ENCODE peak calls at places on chromosomes 12 and 14, in six cellular contexts. W is GM19239; G is GM04503; L is cerebellum; Z is CD8-positive, alpha-beta memory T cell; V is mucosa of gallbladder. K is an unnamed sample.

GRCh38 chr14:61355892-61356325 is 34.5 kb downstream of the PRKCH start:
- DNase-seq in W (no peak), G (no peak), L (no peak), Z (no peak), V (peak), K (peak)

GRCh38 chr12:121576851-121577391 is 3.9 kb downstream of the KDM2B start:
- DNase-seq in W (no peak), G (peak), L (no peak), Z (no peak), V (no peak), K (no peak)

GRCh38 chr12:91746976-91747375 is 398.7 kb downstream of the BTG1 start:
- DNase-seq in W (no peak), G (no peak), L (no peak), Z (no peak), V (no peak), K (no peak)

GRCh38 chr14:34023824-34024767 is 73.2 kb upstream of the EGLN3 start:
- DNase-seq in W (no peak), G (no peak), L (no peak), Z (no peak), V (no peak), K (no peak)

GRCh38 chr14:35403085-35403396 is 1.5 kb downstream of the NFKBIA start:
- DNase-seq in W (no peak), G (no peak), L (no peak), Z (peak), V (no peak), K (no peak)

GRCh38 chr14:37443461-37443860 is 151.6 kb downstream of the FOXA1 start:
- DNase-seq in W (no peak), G (peak), L (no peak), Z (no peak), V (no peak), K (no peak)

GRCh38 chr14:24237463-24237955 is 4.8 kb downstream of the GMPR2 start:
- DNase-seq in W (no peak), G (no peak), L (no peak), Z (no peak), V (no peak), K (no peak)

GRCh38 chr14:55433880-55434804 is 6.3 kb downstream of the TBPL2 start:
- DNase-seq in W (no peak), G (no peak), L (no peak), Z (no peak), V (no peak), K (no peak)

GRCh38 chr12:4664111-4664510 is 15.2 kb downstream of the NDUFA9 start:
- DNase-seq in W (no peak), G (peak), L (no peak), Z (no peak), V (no peak), K (no peak)

GRCh38 chr14:76011959-76012802 is 26.6 kb downstream of the IFT43 start:
- DNase-seq in W (no peak), G (no peak), L (no peak), Z (no peak), V (peak), K (no peak)

GRCh38 chr12:130879781-130880389 is 8.0 kb downstream of the RAN start:
- DNase-seq in W (no peak), G (no peak), L (no peak), Z (no peak), V (no peak), K (no peak)

GRCh38 chr14:65421201-65421981 is 8.9 kb downstream of the FUT8 start:
- DNase-seq in W (no peak), G (peak), L (no peak), Z (no peak), V (no peak), K (no peak)

GRCh38 chr12:45401008-45401407 is 185.1 kb downstream of the ANO6 start:
- DNase-seq in W (no peak), G (no peak), L (no peak), Z (no peak), V (no peak), K (no peak)

GRCh38 chr12:68483592-68484373 is 126.9 kb upstream of the RAP1B start:
- DNase-seq in W (no peak), G (peak), L (no peak), Z (no peak), V (no peak), K (no peak)

GRCh38 chr12:13343380-13343779 is 146.9 kb downstream of the EMP1 start:
- DNase-seq in W (no peak), G (no peak), L (no peak), Z (no peak), V (no peak), K (no peak)

GRCh38 chr14:37466623-37467088 is 128.4 kb downstream of the FOXA1 start:
- DNase-seq in W (no peak), G (no peak), L (no peak), Z (no peak), V (peak), K (no peak)

GRCh38 chr12:117009759-117010158 is 89.5 kb downstream of the TESC start:
- DNase-seq in W (no peak), G (no peak), L (no peak), Z (no peak), V (no peak), K (no peak)

GRCh38 chr14:92633274-92633616 is 115.2 kb downstream of the LGMN start:
- DNase-seq in W (no peak), G (no peak), L (no peak), Z (no peak), V (no peak), K (no peak)

GRCh38 chr14:93879362-93879983 is 47.7 kb upstream of the FAM181A start:
- DNase-seq in W (no peak), G (no peak), L (no peak), Z (no peak), V (no peak), K (no peak)

GRCh38 chr12:70543444-70543843 is 93.8 kb downstream of the PTPRB start:
- DNase-seq in W (no peak), G (peak), L (no peak), Z (no peak), V (no peak), K (no peak)